ENCODE peak calls at places on chromosomes 11 and 22, in four cellular contexts. One of them, this sample, is unnamed.
A peak's percentile ranks its signal among the peaks of the same experiment; 100 is the strongest.

GRCh38 chr11:19723572-19724342 is 11.1 kb downstream of the NAV2 start:
- DNase-seq in HepG2: peak; percentile 12
- DNase-seq in GM12878: no peak
- DNase-seq in H1: no peak
- DNase-seq in this sample: peak; percentile 85

GRCh38 chr11:45253640-45254039 is 32.5 kb downstream of the SYT13 start:
- DNase-seq in H1: no peak
- DNase-seq in GM12878: no peak
- DNase-seq in HepG2: no peak
- DNase-seq in this sample: no peak

GRCh38 chr11:103202048-103202651 is 92.9 kb downstream of the DYNC2H1 start:
- DNase-seq in HepG2: peak; percentile 10
- DNase-seq in H1: no peak
- DNase-seq in GM12878: no peak
- DNase-seq in this sample: peak; percentile 28

GRCh38 chr11:76654310-76654851 is 16.2 kb downstream of the LRRC32 start:
- DNase-seq in HepG2: no peak
- DNase-seq in GM12878: no peak
- DNase-seq in H1: no peak
- DNase-seq in this sample: no peak

GRCh38 chr11:130858215-130858614 is 58.1 kb downstream of the SNX19 start:
- DNase-seq in GM12878: no peak
- DNase-seq in H1: no peak
- DNase-seq in HepG2: no peak
- DNase-seq in this sample: peak; percentile 23

GRCh38 chr22:39220897-39221850 is 23.6 kb downstream of the PDGFB start:
- DNase-seq in H1: no peak
- DNase-seq in HepG2: no peak
- DNase-seq in GM12878: no peak
- DNase-seq in this sample: no peak

GRCh38 chr22:42074153-42074750 is at the start of gene PHETA2:
- DNase-seq in GM12878: no peak
- DNase-seq in HepG2: no peak
- DNase-seq in H1: peak; percentile 67
- DNase-seq in this sample: peak; percentile 65

GRCh38 chr11:2794419-2794795 is 91.2 kb downstream of the CDKN1C start:
- DNase-seq in HepG2: no peak
- DNase-seq in H1: peak; percentile 34
- DNase-seq in GM12878: no peak
- DNase-seq in this sample: no peak

GRCh38 chr11:8329961-8330361 is 66.3 kb upstream of the LMO1 start:
- DNase-seq in H1: no peak
- DNase-seq in HepG2: no peak
- DNase-seq in GM12878: no peak
- DNase-seq in this sample: peak; percentile 47

GRCh38 chr11:65440831-65441499 is 18.4 kb downstream of the NEAT1 start:
- DNase-seq in GM12878: peak; percentile 98
- DNase-seq in H1: no peak
- DNase-seq in HepG2: no peak
- DNase-seq in this sample: no peak

GRCh38 chr11:114152162-114152561 is 92.7 kb downstream of the ZBTB16 start:
- DNase-seq in H1: no peak
- DNase-seq in HepG2: no peak
- DNase-seq in GM12878: no peak
- DNase-seq in this sample: no peak

GRCh38 chr11:2271077-2271326 is 614 bp upstream of the ASCL2 start:
- DNase-seq in H1: peak; percentile 58
- DNase-seq in GM12878: no peak
- DNase-seq in HepG2: no peak
- DNase-seq in this sample: no peak

GRCh38 chr11:112881461-112881860 is 79.8 kb upstream of the NCAM1 start:
- DNase-seq in HepG2: no peak
- DNase-seq in GM12878: no peak
- DNase-seq in H1: peak; percentile 83
- DNase-seq in this sample: peak; percentile 95

GRCh38 chr22:43837666-43838065 is 24.6 kb downstream of the SULT4A1 start:
- DNase-seq in HepG2: no peak
- DNase-seq in GM12878: no peak
- DNase-seq in H1: no peak
- DNase-seq in this sample: no peak

GRCh38 chr11:35811783-35812182 is 132.1 kb upstream of the LDLRAD3 start:
- DNase-seq in GM12878: no peak
- DNase-seq in HepG2: peak; percentile 7
- DNase-seq in H1: no peak
- DNase-seq in this sample: no peak

GRCh38 chr11:12077535-12078280 is 32.7 kb upstream of the MICAL2 start:
- DNase-seq in HepG2: no peak
- DNase-seq in GM12878: no peak
- DNase-seq in H1: no peak
- DNase-seq in this sample: no peak

GRCh38 chr11:3859373-3859881 is 4.0 kb downstream of the STIM1 start:
- DNase-seq in HepG2: no peak
- DNase-seq in GM12878: no peak
- DNase-seq in H1: no peak
- DNase-seq in this sample: no peak

GRCh38 chr11:88404363-88404762 is 66.8 kb upstream of the CTSC start:
- DNase-seq in HepG2: no peak
- DNase-seq in H1: no peak
- DNase-seq in GM12878: no peak
- DNase-seq in this sample: no peak

GRCh38 chr11:126226334-126227084 is 14.9 kb downstream of the FAM118B start:
- DNase-seq in GM12878: no peak
- DNase-seq in H1: no peak
- DNase-seq in HepG2: no peak
- DNase-seq in this sample: no peak

GRCh38 chr11:130801287-130802146 is 114.8 kb downstream of the SNX19 start:
- DNase-seq in H1: no peak
- DNase-seq in GM12878: no peak
- DNase-seq in HepG2: no peak
- DNase-seq in this sample: no peak

GRCh38 chr11:126719740-126720139 is 280.8 kb downstream of the KIRREL3 start:
- DNase-seq in HepG2: no peak
- DNase-seq in GM12878: no peak
- DNase-seq in H1: no peak
- DNase-seq in this sample: no peak

GRCh38 chr22:35266277-35266676 is 9.0 kb downstream of the HMGXB4 start:
- DNase-seq in GM12878: no peak
- DNase-seq in HepG2: no peak
- DNase-seq in H1: no peak
- DNase-seq in this sample: no peak

GRCh38 chr11:34793666-34794065 is 122.5 kb downstream of the APIP start:
- DNase-seq in H1: no peak
- DNase-seq in GM12878: no peak
- DNase-seq in HepG2: no peak
- DNase-seq in this sample: no peak

DNA sequence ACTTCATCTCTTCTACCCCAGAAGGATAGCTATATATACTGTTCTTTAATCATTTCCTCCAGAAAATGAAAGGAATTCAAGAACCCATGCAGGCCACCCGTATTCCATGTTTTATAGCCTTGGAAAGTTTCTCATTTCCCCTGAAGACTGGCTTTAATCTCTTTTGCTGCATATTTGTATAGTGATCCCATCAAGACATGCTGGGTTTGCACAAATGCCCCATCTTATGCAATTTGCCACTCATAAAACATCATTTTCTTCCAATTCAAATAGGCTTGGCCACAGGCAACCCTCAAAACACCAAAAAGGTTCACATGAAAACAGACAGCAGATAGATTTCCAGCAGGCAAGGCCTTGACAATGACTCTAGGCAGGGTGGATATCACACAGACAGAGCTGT is 28.3 kb upstream of the APOA1 start:
- DNase-seq in H1: no peak
- DNase-seq in GM12878: no peak
- DNase-seq in HepG2: no peak
- DNase-seq in this sample: no peak
- TF ChIP-seq RFX5 in H1: no peak
- TF ChIP-seq RFX5 in GM12878: no peak
- TF ChIP-seq RFX5 in HepG2: no peak
- TF ChIP-seq RFX5 in this sample: no peak

GRCh38 chr22:47030143-47030641 is 267.7 kb downstream of the TBC1D22A start:
- DNase-seq in GM12878: no peak
- DNase-seq in HepG2: no peak
- DNase-seq in H1: no peak
- DNase-seq in this sample: no peak
- TF ChIP-seq TCF12 in GM12878: no peak
- TF ChIP-seq TCF12 in HepG2: no peak
- TF ChIP-seq TCF12 in H1: no peak
- TF ChIP-seq TCF12 in this sample: no peak

GRCh38 chr11:104898685-104899013 is 389 bp upstream of the CASP12 start:
- DNase-seq in HepG2: no peak
- DNase-seq in H1: no peak
- DNase-seq in GM12878: no peak
- DNase-seq in this sample: no peak
- H3K4me1 ChIP-seq in HepG2: no peaks in the 10 kb centered on the region
- H3K4me1 ChIP-seq in H1: peaks cover 5% of the 10 kb centered on the region
- H3K4me1 ChIP-seq in GM12878: peaks cover 5% of the 10 kb centered on the region
- H3K4me1 ChIP-seq in this sample: peaks cover 8% of the 10 kb centered on the region

GRCh38 chr11:56916162-56916561 is 72.6 kb upstream of the OR5AK2 start:
- DNase-seq in H1: no peak
- DNase-seq in GM12878: no peak
- DNase-seq in HepG2: no peak
- DNase-seq in this sample: no peak

GRCh38 chr11:56910785-56911184 is 77.9 kb upstream of the OR5AK2 start:
- DNase-seq in HepG2: no peak
- DNase-seq in H1: no peak
- DNase-seq in GM12878: no peak
- DNase-seq in this sample: no peak

GRCh38 chr11:56911312-56911711 is 77.4 kb upstream of the OR5AK2 start:
- DNase-seq in HepG2: no peak
- DNase-seq in GM12878: no peak
- DNase-seq in H1: no peak
- DNase-seq in this sample: no peak

GRCh38 chr11:56917708-56918450 is 70.8 kb upstream of the OR5AK2 start:
- DNase-seq in GM12878: no peak
- DNase-seq in HepG2: no peak
- DNase-seq in H1: no peak
- DNase-seq in this sample: peak; percentile 10

GRCh38 chr11:56916609-56917008 is 72.1 kb upstream of the OR5AK2 start:
- DNase-seq in H1: no peak
- DNase-seq in HepG2: no peak
- DNase-seq in GM12878: no peak
- DNase-seq in this sample: no peak
- TF ChIP-seq RFX5 in H1: no peak
- TF ChIP-seq RFX5 in HepG2: no peak
- TF ChIP-seq RFX5 in GM12878: no peak
- TF ChIP-seq RFX5 in this sample: no peak

GRCh38 chr11:105738972-105739574 is 129.2 kb downstream of the GRIA4 start:
- DNase-seq in GM12878: no peak
- DNase-seq in HepG2: no peak
- DNase-seq in H1: no peak
- DNase-seq in this sample: peak; percentile 12
- TF ChIP-seq TCF12 in GM12878: no peak
- TF ChIP-seq TCF12 in HepG2: no peak
- TF ChIP-seq TCF12 in H1: no peak
- TF ChIP-seq TCF12 in this sample: no peak

DNA sequence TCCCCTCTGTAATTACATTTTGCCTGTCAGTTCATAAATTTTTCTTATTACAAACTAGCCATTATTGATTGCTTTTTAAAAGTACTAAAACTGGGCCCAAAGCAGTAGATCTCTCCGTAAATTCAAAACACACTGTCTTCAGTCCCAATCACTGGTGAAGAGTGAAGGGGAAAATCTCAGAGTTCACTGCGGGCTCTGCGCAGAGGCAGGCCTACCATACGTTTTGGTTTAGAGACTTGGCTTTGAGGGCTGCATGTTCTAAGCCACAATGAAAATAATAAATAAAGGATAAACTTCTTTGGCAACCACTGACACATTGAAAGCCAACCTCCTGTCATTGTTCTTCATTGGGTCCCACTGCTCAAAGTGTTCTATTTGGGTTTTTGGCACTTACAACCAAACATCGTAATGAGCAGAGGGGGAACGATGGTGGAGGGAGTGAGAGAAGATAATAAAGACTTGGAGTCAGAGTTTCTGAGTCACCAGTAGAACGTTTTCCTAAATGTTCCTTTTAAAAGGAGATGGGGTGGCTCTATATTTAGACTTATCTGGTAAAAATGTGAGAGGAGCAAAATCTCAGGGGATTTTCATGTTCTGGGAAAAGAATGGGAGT is 472.9 kb downstream of the SOX6 start:
- DNase-seq in HepG2: no peak
- DNase-seq in GM12878: no peak
- DNase-seq in H1: no peak
- DNase-seq in this sample: no peak
- H3K4me1 ChIP-seq in HepG2: no peaks in the 10 kb centered on the region
- H3K4me1 ChIP-seq in GM12878: no peaks in the 10 kb centered on the region
- H3K4me1 ChIP-seq in H1: no peaks in the 10 kb centered on the region
- H3K4me1 ChIP-seq in this sample: no peaks in the 10 kb centered on the region

GRCh38 chr11:123454796-123455195 is 24.7 kb downstream of the GRAMD1B start:
- DNase-seq in GM12878: no peak
- DNase-seq in HepG2: no peak
- DNase-seq in H1: no peak
- DNase-seq in this sample: no peak

GRCh38 chr11:123458501-123458900 is 28.4 kb downstream of the GRAMD1B start:
- DNase-seq in HepG2: no peak
- DNase-seq in GM12878: no peak
- DNase-seq in H1: no peak
- DNase-seq in this sample: no peak

GRCh38 chr11:123460006-123460700 is 30.1 kb downstream of the GRAMD1B start:
- DNase-seq in HepG2: no peak
- DNase-seq in GM12878: no peak
- DNase-seq in H1: no peak
- DNase-seq in this sample: no peak

GRCh38 chr11:123454060-123454651 is 24.1 kb downstream of the GRAMD1B start:
- DNase-seq in H1: no peak
- DNase-seq in GM12878: no peak
- DNase-seq in HepG2: no peak
- DNase-seq in this sample: no peak

GRCh38 chr11:123457187-123457770 is 27.2 kb downstream of the GRAMD1B start:
- DNase-seq in GM12878: no peak
- DNase-seq in H1: no peak
- DNase-seq in HepG2: no peak
- DNase-seq in this sample: no peak
- TF ChIP-seq RFX5 in GM12878: no peak
- TF ChIP-seq RFX5 in H1: no peak
- TF ChIP-seq RFX5 in HepG2: no peak
- TF ChIP-seq RFX5 in this sample: no peak

GRCh38 chr11:97880209-97880608 is 1140.5 kb upstream of the CNTN5 start:
- DNase-seq in HepG2: no peak
- DNase-seq in H1: no peak
- DNase-seq in GM12878: no peak
- DNase-seq in this sample: no peak
- TF ChIP-seq TCF12 in HepG2: no peak
- TF ChIP-seq TCF12 in H1: no peak
- TF ChIP-seq TCF12 in GM12878: no peak
- TF ChIP-seq TCF12 in this sample: no peak

GRCh38 chr11:47215366-47215925 is 672 bp downstream of the DDB2 start:
- DNase-seq in HepG2: peak; percentile 48
- DNase-seq in GM12878: peak; percentile 32
- DNase-seq in H1: no peak
- DNase-seq in this sample: no peak
- H3K4me1 ChIP-seq in HepG2: peaks cover 62% of the 10 kb centered on the region
- H3K4me1 ChIP-seq in GM12878: peaks cover 9% of the 10 kb centered on the region
- H3K4me1 ChIP-seq in H1: peaks cover 7% of the 10 kb centered on the region
- H3K4me1 ChIP-seq in this sample: peaks cover 16% of the 10 kb centered on the region